ENCODE peak calls at places on chromosomes 4 and X, in seven cellular contexts. A is MCF 10A; Y is kidney epithelial cell; E is GM13976; D is endothelial cell; B is CD4-positive, alpha-beta T cell; T is breast epithelium. J is an unnamed sample.
A peak's percentile ranks its signal among the peaks of the same experiment; 100 is the strongest.

GRCh38 chr4:98638661-98639060 is 19.8 kb downstream of the TSPAN5 start:
- DNase-seq in A (no peak), Y (no peak), E (no peak), D (no peak), B (no peak), T (no peak), J (no peak)

GRCh38 chr4:52546449-52546848 is 112.7 kb downstream of the USP46 start:
- DNase-seq in A (no peak), Y (no peak), E (no peak), D (no peak), B (no peak), T (no peak), J (no peak)

GRCh38 chrX:123084797-123085196 is 99.3 kb upstream of the GRIA3 start:
- DNase-seq in A (peak; percentile 75), Y (peak; percentile 41), E (no peak), D (no peak), B (no peak), T (no peak), J (no peak)

GRCh38 chr4:6179362-6179761 is 21.0 kb downstream of the JAKMIP1 start:
- DNase-seq in A (no peak), Y (no peak), E (no peak), D (no peak), B (no peak), T (no peak), J (peak; percentile 59)

GRCh38 chr4:6925357-6925836 is 15.8 kb downstream of the TBC1D14 start:
- DNase-seq in A (no peak), Y (no peak), E (no peak), D (no peak), B (no peak), T (no peak), J (peak; percentile 35)

GRCh38 chr4:60847614-60848013 is 352.5 kb upstream of the ADGRL3 start:
- DNase-seq in A (no peak), Y (no peak), E (no peak), D (no peak), B (no peak), T (no peak), J (no peak)

GRCh38 chr4:81896936-81897335 is 425.2 kb upstream of the RASGEF1B start:
- DNase-seq in A (peak; percentile 21), Y (peak; percentile 31), E (no peak), D (no peak), B (no peak), T (no peak), J (no peak)

GRCh38 chrX:103879339-103879738 is 47.3 kb upstream of the RAB9B start:
- DNase-seq in A (no peak), Y (peak; percentile 14), E (no peak), D (no peak), B (no peak), T (no peak), J (no peak)

GRCh38 chrX:151852294-151852693 is 60.4 kb upstream of the MAGEA4 start:
- DNase-seq in A (no peak), Y (no peak), E (no peak), D (no peak), B (no peak), T (no peak), J (no peak)

GRCh38 chrX:47179221-47179927 is 14.3 kb upstream of the UBA1 start:
- DNase-seq in A (peak; percentile 84), Y (no peak), E (no peak), D (no peak), B (no peak), T (peak; percentile 83), J (no peak)

GRCh38 chr4:75895744-75896314 is 6.4 kb downstream of the PPEF2 start:
- DNase-seq in A (peak; percentile 54), Y (no peak), E (peak; percentile 58), D (no peak), B (no peak), T (no peak), J (peak; percentile 8)

GRCh38 chr4:150280081-150280950 is 202.1 kb downstream of the DCLK2 start:
- DNase-seq in A (peak; percentile 83), Y (peak; percentile 97), E (no peak), D (no peak), B (no peak), T (peak; percentile 37), J (no peak)

GRCh38 chrX:86747091-86747490 is 598.8 kb downstream of the DACH2 start:
- DNase-seq in A (no peak), Y (no peak), E (no peak), D (no peak), B (no peak), T (no peak), J (no peak)

GRCh38 chrX:56762707-56763555 is 33.9 kb downstream of the NBDY start:
- DNase-seq in A (no peak), Y (no peak), E (peak; percentile 12), D (no peak), B (no peak), T (no peak), J (no peak)

GRCh38 chrX:626745-627509 is 3.7 kb upstream of the SHOX start:
- DNase-seq in A (no peak), Y (no peak), E (no peak), D (no peak), B (no peak), T (no peak), J (no peak)

GRCh38 chr4:159444668-159445067 is 341.8 kb downstream of the RAPGEF2 start:
- DNase-seq in A (peak; percentile 59), Y (no peak), E (no peak), D (no peak), B (no peak), T (no peak), J (no peak)

GRCh38 chr4:87697272-87697671 is 47.2 kb downstream of the DMP1 start:
- DNase-seq in A (no peak), Y (no peak), E (no peak), D (no peak), B (no peak), T (no peak), J (no peak)

GRCh38 chr4:151797131-151797530 is 36.3 kb upstream of the GATB start:
- DNase-seq in A (no peak), Y (no peak), E (no peak), D (no peak), B (no peak), T (no peak), J (no peak)

GRCh38 chrX:44080083-44080482 is 106.9 kb upstream of the NDP start:
- DNase-seq in A (no peak), Y (no peak), E (no peak), D (no peak), B (no peak), T (no peak), J (no peak)

GRCh38 chrX:53128097-53128749 is 34.3 kb downstream of the KANTR start:
- DNase-seq in A (no peak), Y (no peak), E (no peak), D (no peak), B (no peak), T (no peak), J (no peak)

GRCh38 chrX:108198420-108198819 is 106.8 kb downstream of the ATG4A start:
- DNase-seq in A (no peak), Y (no peak), E (no peak), D (no peak), B (no peak), T (no peak), J (no peak)

GRCh38 chr4:2712261-2712842 is 43.8 kb downstream of the TNIP2 start:
- DNase-seq in A (no peak), Y (no peak), E (no peak), D (peak; percentile 33), B (no peak), T (no peak), J (no peak)

GRCh38 chr4:165994706-165995105 is 121.7 kb downstream of the TLL1 start:
- DNase-seq in A (no peak), Y (no peak), E (no peak), D (no peak), B (no peak), T (no peak), J (no peak)

GRCh38 chr4:20087512-20087911 is 164.2 kb upstream of the SLIT2 start:
- DNase-seq in A (no peak), Y (no peak), E (no peak), D (no peak), B (no peak), T (no peak), J (no peak)

GRCh38 chrX:82218361-82218760 is 1016.5 kb downstream of the SH3BGRL start:
- DNase-seq in A (peak; percentile 61), Y (no peak), E (peak; percentile 21), D (no peak), B (no peak), T (no peak), J (no peak)

GRCh38 chr4:155604718-155605601 is 61.7 kb upstream of the GUCY1A1 start:
- DNase-seq in A (peak; percentile 86), Y (peak; percentile 55), E (no peak), D (no peak), B (no peak), T (peak; percentile 54), J (no peak)

GRCh38 chr4:169305651-169306050 is 34.9 kb upstream of the SH3RF1 start:
- DNase-seq in A (no peak), Y (no peak), E (no peak), D (no peak), B (no peak), T (no peak), J (no peak)

GRCh38 chr4:13642576-13642975 is 15.1 kb upstream of the BOD1L1 start:
- DNase-seq in A (peak; percentile 46), Y (no peak), E (no peak), D (no peak), B (no peak), T (no peak), J (no peak)

GRCh38 chr4:167196386-167196785 is 37.9 kb downstream of the SPOCK3 start:
- DNase-seq in A (peak; percentile 18), Y (peak; percentile 9), E (no peak), D (no peak), B (no peak), T (no peak), J (no peak)

GRCh38 chr4:153346563-153346962 is 2.1 kb downstream of the MND1 start:
- DNase-seq in A (peak; percentile 13), Y (no peak), E (no peak), D (no peak), B (no peak), T (no peak), J (no peak)
- TF ChIP-seq CTCF in A (no peak), Y (no peak), E (no peak), D (no peak), B (no peak), T (no peak), J (no peak)

GRCh38 chrX:17930850-17931249 is 69.8 kb upstream of the RAI2 start:
- DNase-seq in A (no peak), Y (no peak), E (no peak), D (no peak), B (no peak), T (no peak), J (no peak)
- TF ChIP-seq CTCF in A (no peak), Y (no peak), E (no peak), D (no peak), B (no peak), T (no peak), J (no peak)

DNA sequence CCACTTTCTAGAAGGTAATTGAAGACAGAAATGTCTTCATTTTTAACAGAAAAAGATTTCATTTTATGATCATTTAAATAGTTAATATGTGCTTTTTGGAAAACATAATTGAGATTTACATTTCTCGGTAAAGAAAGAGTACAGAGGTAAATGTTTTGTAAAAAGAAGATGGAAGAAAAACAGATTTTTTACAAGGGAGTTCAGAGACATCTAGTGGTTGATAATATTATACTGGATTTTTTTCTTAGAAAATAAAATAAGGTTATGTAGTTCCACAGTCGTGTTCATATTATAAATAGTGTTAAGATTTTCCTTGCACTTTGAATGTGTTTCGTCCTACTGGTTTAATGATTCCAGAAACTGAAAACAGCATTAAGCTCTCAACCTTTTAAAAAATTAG is 60.6 kb downstream of the SMARCA1 start:
- DNase-seq in A (no peak), Y (no peak), E (no peak), D (no peak), B (no peak), T (no peak), J (no peak)
- TF ChIP-seq CTCF in A (no peak), Y (peak; percentile 22), E (no peak), D (no peak), B (no peak), T (no peak), J (no peak)

GRCh38 chr4:118835896-118836762 is at the start of gene SEC24D:
- DNase-seq in A (peak; percentile 84), Y (no peak), E (peak; percentile 96), D (peak; percentile 98), B (peak; percentile 71), T (peak; percentile 73), J (peak; percentile 84)
- TF ChIP-seq CTCF in A (no peak), Y (no peak), E (no peak), D (peak; percentile 58), B (no peak), T (no peak), J (no peak)

J was measured in activated CD8-positive, alpha-beta T cell treated with anti-CD3 and anti-CD28 coated beads for 36 hours.